ENCODE peak calls at places on chromosomes 2 and 18, in nine cellular contexts. One of them, this sample, is unnamed. For H3K4me1 and H3K36me3, the result is how much of the 10 kb centered on the place peaks cover.

GRCh38 chr2:236178921-236179652 is 10.9 kb upstream of the GBX2 start:
- DNase-seq in osteoblast: peak
- DNase-seq in kidney: no peak
- DNase-seq in colonic mucosa: no peak
- DNase-seq in sigmoid colon: no peak
- DNase-seq in K562: no peak
- DNase-seq in prostate gland: no peak
- DNase-seq in tibial artery: no peak
- DNase-seq in breast epithelium: no peak
- DNase-seq in this sample: no peak

GRCh38 chr2:240961878-240962277 is 36.5 kb upstream of the SNED1 start:
- DNase-seq in K562: no peak
- DNase-seq in kidney: peak
- DNase-seq in prostate gland: no peak
- DNase-seq in breast epithelium: no peak
- DNase-seq in tibial artery: no peak
- DNase-seq in colonic mucosa: peak
- DNase-seq in osteoblast: peak
- DNase-seq in sigmoid colon: no peak
- DNase-seq in this sample: no peak

GRCh38 chr2:114426111-114426510 is 16.3 kb upstream of the DPP10 start:
- DNase-seq in kidney: no peak
- DNase-seq in prostate gland: no peak
- DNase-seq in K562: no peak
- DNase-seq in breast epithelium: peak
- DNase-seq in osteoblast: no peak
- DNase-seq in colonic mucosa: no peak
- DNase-seq in sigmoid colon: no peak
- DNase-seq in tibial artery: peak
- DNase-seq in this sample: peak

GRCh38 chr2:25098558-25099486 is 56.9 kb downstream of the EFR3B start:
- DNase-seq in kidney: no peak
- DNase-seq in sigmoid colon: peak
- DNase-seq in osteoblast: no peak
- DNase-seq in colonic mucosa: no peak
- DNase-seq in breast epithelium: no peak
- DNase-seq in tibial artery: no peak
- DNase-seq in prostate gland: no peak
- DNase-seq in K562: no peak
- DNase-seq in this sample: no peak

GRCh38 chr2:144511945-144512344 is 8.0 kb downstream of the ZEB2 start:
- DNase-seq in colonic mucosa: no peak
- DNase-seq in prostate gland: no peak
- DNase-seq in sigmoid colon: no peak
- DNase-seq in kidney: no peak
- DNase-seq in osteoblast: no peak
- DNase-seq in tibial artery: no peak
- DNase-seq in K562: no peak
- DNase-seq in breast epithelium: no peak
- DNase-seq in this sample: no peak

GRCh38 chr18:54957987-54958386 is 1.3 kb downstream of the CCDC68 start:
- DNase-seq in kidney: no peak
- DNase-seq in K562: no peak
- DNase-seq in breast epithelium: no peak
- DNase-seq in sigmoid colon: no peak
- DNase-seq in prostate gland: peak
- DNase-seq in colonic mucosa: peak
- DNase-seq in tibial artery: no peak
- DNase-seq in osteoblast: peak
- DNase-seq in this sample: no peak

GRCh38 chr2:26438526-26438925 is 36.8 kb downstream of the DRC1 start:
- DNase-seq in sigmoid colon: no peak
- DNase-seq in tibial artery: no peak
- DNase-seq in colonic mucosa: no peak
- DNase-seq in K562: no peak
- DNase-seq in osteoblast: peak
- DNase-seq in breast epithelium: no peak
- DNase-seq in kidney: no peak
- DNase-seq in prostate gland: no peak
- DNase-seq in this sample: no peak

GRCh38 chr2:230418341-230419016 is 2.5 kb downstream of the SP100 start:
- DNase-seq in K562: peak
- DNase-seq in kidney: no peak
- DNase-seq in osteoblast: peak
- DNase-seq in colonic mucosa: no peak
- DNase-seq in tibial artery: no peak
- DNase-seq in prostate gland: no peak
- DNase-seq in sigmoid colon: no peak
- DNase-seq in breast epithelium: no peak
- DNase-seq in this sample: no peak

GRCh38 chr2:189086710-189087109 is 92.9 kb downstream of the COL5A2 start:
- DNase-seq in colonic mucosa: no peak
- DNase-seq in K562: no peak
- DNase-seq in prostate gland: no peak
- DNase-seq in osteoblast: peak
- DNase-seq in breast epithelium: no peak
- DNase-seq in sigmoid colon: no peak
- DNase-seq in tibial artery: no peak
- DNase-seq in kidney: no peak
- DNase-seq in this sample: no peak

GRCh38 chr2:6826081-6826913 is 39.4 kb downstream of the CMPK2 start:
- DNase-seq in kidney: no peak
- DNase-seq in tibial artery: no peak
- DNase-seq in osteoblast: no peak
- DNase-seq in K562: peak
- DNase-seq in breast epithelium: no peak
- DNase-seq in sigmoid colon: no peak
- DNase-seq in prostate gland: peak
- DNase-seq in colonic mucosa: peak
- DNase-seq in this sample: no peak

GRCh38 chr2:217801115-217801531 is 201.7 kb downstream of the TNS1 start:
- DNase-seq in kidney: no peak
- DNase-seq in prostate gland: no peak
- DNase-seq in breast epithelium: peak
- DNase-seq in sigmoid colon: peak
- DNase-seq in tibial artery: peak
- DNase-seq in osteoblast: no peak
- DNase-seq in colonic mucosa: no peak
- DNase-seq in K562: no peak
- DNase-seq in this sample: no peak

GRCh38 chr18:37566479-37567060 is 972 bp upstream of the CELF4 start:
- DNase-seq in osteoblast: no peak
- DNase-seq in breast epithelium: no peak
- DNase-seq in kidney: no peak
- DNase-seq in K562: no peak
- DNase-seq in colonic mucosa: no peak
- DNase-seq in prostate gland: no peak
- DNase-seq in tibial artery: no peak
- DNase-seq in sigmoid colon: peak
- DNase-seq in this sample: no peak

GRCh38 chr2:20992201-20992711 is 51.6 kb downstream of the APOB start:
- DNase-seq in tibial artery: peak
- DNase-seq in colonic mucosa: no peak
- DNase-seq in osteoblast: no peak
- DNase-seq in prostate gland: peak
- DNase-seq in K562: no peak
- DNase-seq in breast epithelium: no peak
- DNase-seq in sigmoid colon: peak
- DNase-seq in kidney: peak
- DNase-seq in this sample: peak

GRCh38 chr2:9535177-9535576 is 20.5 kb downstream of the ADAM17 start:
- DNase-seq in osteoblast: no peak
- DNase-seq in kidney: no peak
- DNase-seq in colonic mucosa: no peak
- DNase-seq in breast epithelium: no peak
- DNase-seq in sigmoid colon: no peak
- DNase-seq in prostate gland: no peak
- DNase-seq in K562: no peak
- DNase-seq in tibial artery: no peak
- DNase-seq in this sample: no peak

GRCh38 chr18:3254725-3255124 is 7.1 kb downstream of the MYL12A start:
- DNase-seq in sigmoid colon: no peak
- DNase-seq in prostate gland: no peak
- DNase-seq in K562: no peak
- DNase-seq in breast epithelium: no peak
- DNase-seq in colonic mucosa: peak
- DNase-seq in kidney: no peak
- DNase-seq in tibial artery: no peak
- DNase-seq in osteoblast: no peak
- DNase-seq in this sample: no peak
- H3K4me1 ChIP-seq in sigmoid colon: half or more
- H3K4me1 ChIP-seq in prostate gland: under half
- H3K4me1 ChIP-seq in K562: under half
- H3K4me1 ChIP-seq in breast epithelium: under half
- H3K4me1 ChIP-seq in colonic mucosa: under half
- H3K4me1 ChIP-seq in kidney: under half
- H3K4me1 ChIP-seq in tibial artery: under half
- H3K4me1 ChIP-seq in osteoblast: half or more
- H3K4me1 ChIP-seq in this sample: under half

GRCh38 chr18:57744211-57744694 is 58.9 kb downstream of the ATP8B1 start:
- DNase-seq in K562: no peak
- DNase-seq in kidney: no peak
- DNase-seq in breast epithelium: no peak
- DNase-seq in tibial artery: no peak
- DNase-seq in osteoblast: peak
- DNase-seq in sigmoid colon: no peak
- DNase-seq in prostate gland: peak
- DNase-seq in colonic mucosa: peak
- DNase-seq in this sample: peak
- H3K36me3 ChIP-seq in K562: under half
- H3K36me3 ChIP-seq in kidney: under half
- H3K36me3 ChIP-seq in breast epithelium: under half
- H3K36me3 ChIP-seq in tibial artery: under half
- H3K36me3 ChIP-seq in osteoblast: under half
- H3K36me3 ChIP-seq in sigmoid colon: under half
- H3K36me3 ChIP-seq in prostate gland: under half
- H3K36me3 ChIP-seq in colonic mucosa: under half
- H3K36me3 ChIP-seq in this sample: under half

DNA sequence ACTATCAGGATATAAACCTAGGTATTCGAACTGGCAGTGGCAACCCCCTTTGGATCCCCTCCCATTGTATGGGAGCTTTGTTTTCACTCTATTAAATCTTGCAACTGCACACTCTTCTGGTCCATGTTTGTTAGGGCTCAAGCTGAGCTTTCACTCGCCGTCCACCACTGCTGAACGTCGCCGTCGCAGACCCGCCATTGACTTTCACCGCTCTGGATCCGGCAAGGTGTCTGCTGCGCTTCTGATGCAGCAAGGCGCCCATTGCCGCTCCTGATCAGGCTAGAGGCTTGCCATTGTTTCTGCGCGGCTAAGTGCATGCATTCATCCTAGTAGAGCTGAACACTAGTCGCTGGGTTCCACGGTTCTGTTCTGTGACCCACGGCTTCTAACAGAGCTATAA is 69.1 kb downstream of the LCLAT1 start:
- DNase-seq in sigmoid colon: no peak
- DNase-seq in prostate gland: no peak
- DNase-seq in tibial artery: no peak
- DNase-seq in K562: no peak
- DNase-seq in osteoblast: no peak
- DNase-seq in kidney: no peak
- DNase-seq in breast epithelium: no peak
- DNase-seq in colonic mucosa: no peak
- DNase-seq in this sample: no peak
- H3K4me1 ChIP-seq in sigmoid colon: under half
- H3K4me1 ChIP-seq in prostate gland: under half
- H3K4me1 ChIP-seq in tibial artery: under half
- H3K4me1 ChIP-seq in K562: under half
- H3K4me1 ChIP-seq in osteoblast: under half
- H3K4me1 ChIP-seq in kidney: under half
- H3K4me1 ChIP-seq in breast epithelium: under half
- H3K4me1 ChIP-seq in colonic mucosa: under half
- H3K4me1 ChIP-seq in this sample: under half

GRCh38 chr2:207594245-207594644 is 30.9 kb downstream of the METTL21A start:
- DNase-seq in tibial artery: no peak
- DNase-seq in kidney: no peak
- DNase-seq in K562: no peak
- DNase-seq in sigmoid colon: no peak
- DNase-seq in osteoblast: no peak
- DNase-seq in prostate gland: no peak
- DNase-seq in breast epithelium: no peak
- DNase-seq in colonic mucosa: no peak
- DNase-seq in this sample: no peak

GRCh38 chr2:207594731-207595130 is 30.5 kb downstream of the METTL21A start:
- DNase-seq in tibial artery: no peak
- DNase-seq in K562: no peak
- DNase-seq in osteoblast: no peak
- DNase-seq in colonic mucosa: no peak
- DNase-seq in prostate gland: no peak
- DNase-seq in sigmoid colon: no peak
- DNase-seq in kidney: no peak
- DNase-seq in breast epithelium: no peak
- DNase-seq in this sample: no peak

GRCh38 chr2:207589143-207589542 is 36.1 kb downstream of the METTL21A start:
- DNase-seq in K562: no peak
- DNase-seq in osteoblast: no peak
- DNase-seq in tibial artery: no peak
- DNase-seq in colonic mucosa: no peak
- DNase-seq in prostate gland: no peak
- DNase-seq in breast epithelium: no peak
- DNase-seq in sigmoid colon: no peak
- DNase-seq in kidney: no peak
- DNase-seq in this sample: no peak

GRCh38 chr2:207587305-207587704 is 37.9 kb downstream of the METTL21A start:
- DNase-seq in colonic mucosa: no peak
- DNase-seq in K562: no peak
- DNase-seq in breast epithelium: no peak
- DNase-seq in kidney: no peak
- DNase-seq in tibial artery: no peak
- DNase-seq in prostate gland: no peak
- DNase-seq in sigmoid colon: no peak
- DNase-seq in osteoblast: no peak
- DNase-seq in this sample: no peak

GRCh38 chr2:207593277-207593676 is 31.9 kb downstream of the METTL21A start:
- DNase-seq in kidney: no peak
- DNase-seq in tibial artery: no peak
- DNase-seq in breast epithelium: no peak
- DNase-seq in K562: no peak
- DNase-seq in colonic mucosa: no peak
- DNase-seq in prostate gland: no peak
- DNase-seq in sigmoid colon: no peak
- DNase-seq in osteoblast: no peak
- DNase-seq in this sample: no peak
- H3K36me3 ChIP-seq in kidney: under half
- H3K36me3 ChIP-seq in tibial artery: half or more
- H3K36me3 ChIP-seq in breast epithelium: under half
- H3K36me3 ChIP-seq in K562: under half
- H3K36me3 ChIP-seq in colonic mucosa: under half
- H3K36me3 ChIP-seq in prostate gland: under half
- H3K36me3 ChIP-seq in sigmoid colon: under half
- H3K36me3 ChIP-seq in osteoblast: under half
- H3K36me3 ChIP-seq in this sample: under half

DNA sequence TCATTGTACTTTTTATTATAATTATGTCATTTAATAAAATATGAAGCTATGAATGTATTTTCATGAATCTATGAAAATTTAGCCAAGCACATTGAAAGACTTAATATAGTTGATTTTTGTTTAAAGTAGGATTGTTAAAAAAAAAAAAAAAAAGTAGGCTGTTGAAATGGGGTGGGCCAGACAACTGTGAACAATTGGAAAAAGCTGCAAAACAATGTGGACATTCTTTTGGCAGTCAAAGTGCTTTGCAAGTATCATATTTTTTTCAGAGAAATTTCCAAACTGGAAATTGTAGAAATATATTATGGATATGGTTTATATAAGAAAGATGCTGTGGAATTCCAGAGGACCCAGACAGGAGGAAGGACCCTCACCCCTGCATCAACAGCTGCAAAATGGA is 82.1 kb downstream of the ETAA1 start:
- DNase-seq in breast epithelium: no peak
- DNase-seq in tibial artery: no peak
- DNase-seq in osteoblast: no peak
- DNase-seq in sigmoid colon: no peak
- DNase-seq in kidney: no peak
- DNase-seq in colonic mucosa: no peak
- DNase-seq in prostate gland: no peak
- DNase-seq in K562: no peak
- DNase-seq in this sample: no peak
- H3K4me1 ChIP-seq in breast epithelium: under half
- H3K4me1 ChIP-seq in tibial artery: under half
- H3K4me1 ChIP-seq in osteoblast: under half
- H3K4me1 ChIP-seq in sigmoid colon: under half
- H3K4me1 ChIP-seq in kidney: under half
- H3K4me1 ChIP-seq in colonic mucosa: under half
- H3K4me1 ChIP-seq in prostate gland: under half
- H3K4me1 ChIP-seq in K562: under half
- H3K4me1 ChIP-seq in this sample: under half